ENCODE peak calls at places on chromosomes 1 and 21, in six cellular contexts. V is choroid plexus epithelial cell, F is HFF-Myc, B is kidney, R is astrocyte of the spinal cord, M is BE2C. C is an unnamed sample.

GRCh38 chr1:28282426-28283407 is 23.4 kb downstream of the SESN2 start:
- DNase-seq in V (no peak), F (no peak), B (peak; percentile 10), R (no peak), M (no peak), C (no peak)

GRCh38 chr1:239811211-239811902 is 280.3 kb upstream of the FMN2 start:
- DNase-seq in V (no peak), F (no peak), B (no peak), R (peak; percentile 25), M (no peak), C (peak; percentile 50)

GRCh38 chr1:172976222-172977041 is 74.3 kb downstream of the TNFSF18 start:
- DNase-seq in V (peak; percentile 88), F (no peak), B (no peak), R (peak; percentile 98), M (no peak), C (no peak)

GRCh38 chr1:93605026-93605425 is 76.6 kb downstream of the BCAR3 start:
- DNase-seq in V (no peak), F (no peak), B (no peak), R (no peak), M (no peak), C (no peak)

GRCh38 chr21:42764883-42765282 is 111.5 kb downstream of the PDE9A start:
- DNase-seq in V (no peak), F (no peak), B (no peak), R (no peak), M (no peak), C (no peak)

GRCh38 chr1:172498858-172499257 is 34.1 kb upstream of the SUCO start:
- DNase-seq in V (no peak), F (no peak), B (no peak), R (no peak), M (no peak), C (no peak)

GRCh38 chr1:227893696-227894305 is 53.9 kb downstream of the WNT9A start:
- DNase-seq in V (no peak), F (no peak), B (no peak), R (no peak), M (peak; percentile 3), C (no peak)

GRCh38 chr1:206534552-206534951 is 27.2 kb downstream of the RASSF5 start:
- DNase-seq in V (no peak), F (no peak), B (no peak), R (no peak), M (peak; percentile 28), C (no peak)

GRCh38 chr1:50106095-50106761 is 2.5 kb upstream of the ELAVL4 start:
- DNase-seq in V (no peak), F (no peak), B (no peak), R (no peak), M (peak; percentile 70), C (no peak)

GRCh38 chr1:226100436-226101347 is 38.2 kb downstream of the H3-3A start:
- DNase-seq in V (peak; percentile 53), F (no peak), B (peak; percentile 37), R (no peak), M (peak; percentile 63), C (no peak)

GRCh38 chr1:209363112-209363511 is 220.4 kb upstream of the CAMK1G start:
- DNase-seq in V (no peak), F (no peak), B (no peak), R (no peak), M (no peak), C (no peak)

GRCh38 chr1:43465694-43466152 is 12.0 kb upstream of the HYI start:
- DNase-seq in V (no peak), F (no peak), B (no peak), R (no peak), M (no peak), C (no peak)

GRCh38 chr1:9628541-9629444 is 22.7 kb upstream of the PIK3CD start:
- DNase-seq in V (no peak), F (no peak), B (no peak), R (no peak), M (no peak), C (peak; percentile 32)

GRCh38 chr1:153749408-153750005 is 21.7 kb downstream of the INTS3 start:
- DNase-seq in V (peak; percentile 90), F (peak; percentile 56), B (peak; percentile 89), R (peak; percentile 76), M (peak; percentile 85), C (peak; percentile 68)

GRCh38 chr1:5996641-5997270 is 4.5 kb upstream of the NPHP4 start:
- DNase-seq in V (no peak), F (no peak), B (peak; percentile 61), R (no peak), M (no peak), C (no peak)

GRCh38 chr1:30856260-30856790 is 52.2 kb downstream of the SDC3 start:
- DNase-seq in V (peak; percentile 50), F (no peak), B (peak; percentile 25), R (peak; percentile 42), M (peak; percentile 87), C (no peak)

GRCh38 chr21:42739061-42739931 is 85.9 kb downstream of the PDE9A start:
- DNase-seq in V (peak; percentile 35), F (no peak), B (peak; percentile 61), R (no peak), M (no peak), C (no peak)

GRCh38 chr1:54806931-54807611 is 5.9 kb upstream of the TTC22 start:
- DNase-seq in V (no peak), F (no peak), B (no peak), R (no peak), M (no peak), C (no peak)

GRCh38 chr1:11804666-11805453 is 904 bp downstream of the MTHFR start:
- DNase-seq in V (peak; percentile 81), F (peak; percentile 39), B (peak; percentile 84), R (peak; percentile 56), M (no peak), C (peak; percentile 37)

GRCh38 chr1:237794071-237794470 is 96.7 kb downstream of the ZP4 start:
- DNase-seq in V (no peak), F (no peak), B (no peak), R (no peak), M (no peak), C (no peak)

GRCh38 chr1:165857046-165857801 is 29.8 kb downstream of the UCK2 start:
- DNase-seq in V (peak; percentile 21), F (no peak), B (no peak), R (no peak), M (peak; percentile 77), C (peak; percentile 76)

GRCh38 chr1:172781513-172782140 is 122.7 kb downstream of the FASLG start:
- DNase-seq in V (peak; percentile 91), F (no peak), B (no peak), R (peak; percentile 29), M (no peak), C (no peak)

GRCh38 chr1:56517404-56518130 is 61.8 kb downstream of the PLPP3 start:
- DNase-seq in V (peak; percentile 18), F (no peak), B (no peak), R (no peak), M (no peak), C (no peak)
- H3K4me3 ChIP-seq in V (no peak overlapping the region), F (no peak overlapping the region), B (no peak overlapping the region), R (no peak overlapping the region), M (no peak overlapping the region), C (no peak overlapping the region)

GRCh38 chr1:38561699-38562098 is 297.9 kb downstream of the RRAGC start:
- DNase-seq in V (no peak), F (no peak), B (no peak), R (no peak), M (peak; percentile 76), C (no peak)

GRCh38 chr1:38561110-38561509 is 298.5 kb downstream of the RRAGC start:
- DNase-seq in V (no peak), F (no peak), B (no peak), R (no peak), M (no peak), C (no peak)

GRCh38 chr1:38558055-38558454 is 301.5 kb downstream of the RRAGC start:
- DNase-seq in V (no peak), F (no peak), B (no peak), R (no peak), M (peak; percentile 15), C (no peak)

GRCh38 chr1:38558476-38559179 is 300.9 kb downstream of the RRAGC start:
- DNase-seq in V (no peak), F (no peak), B (no peak), R (no peak), M (peak; percentile 74), C (no peak)

GRCh38 chr1:38559180-38559874 is 300.2 kb downstream of the RRAGC start:
- DNase-seq in V (no peak), F (no peak), B (peak; percentile 84), R (no peak), M (no peak), C (peak; percentile 89)
- H3K4me3 ChIP-seq in V (no peak overlapping the region), F (no peak overlapping the region), B (no peak overlapping the region), R (no peak overlapping the region), M (no peak overlapping the region), C (no peak overlapping the region)

DNA sequence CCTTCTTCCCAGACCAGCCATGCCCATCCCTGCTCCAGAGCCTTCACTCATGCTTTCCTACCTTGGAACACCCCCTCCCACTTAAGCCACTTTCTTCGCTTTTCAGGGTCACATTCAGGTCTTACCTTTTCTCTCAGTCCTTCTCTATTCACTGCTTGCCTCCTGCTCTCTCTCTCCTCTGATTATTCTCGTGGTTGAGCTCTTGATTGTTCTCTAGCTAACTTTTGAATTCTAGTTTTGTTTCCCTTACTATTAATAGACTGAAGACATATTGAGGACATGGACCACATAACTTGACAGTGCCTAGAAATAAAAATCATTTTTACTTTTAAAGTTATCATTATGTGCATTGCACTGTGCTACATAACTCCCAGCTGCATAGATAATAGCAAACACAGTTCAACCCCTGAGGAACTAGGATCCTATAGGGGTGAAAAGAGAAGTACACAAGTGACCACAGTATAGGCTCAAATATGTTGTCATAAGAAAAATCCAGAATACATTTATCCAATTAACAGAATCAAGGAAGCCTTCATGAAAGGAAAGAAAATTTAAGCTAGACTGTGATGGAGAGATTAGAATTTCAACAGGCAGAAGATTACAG is 21.5 kb downstream of the INSL5 start:
- DNase-seq in V (no peak), F (no peak), B (no peak), R (no peak), M (no peak), C (no peak)
- H3K4me3 ChIP-seq in V (no peak overlapping the region), F (no peak overlapping the region), B (no peak overlapping the region), R (no peak overlapping the region), M (no peak overlapping the region), C (no peak overlapping the region)

GRCh38 chr1:65027699-65028358 is 61.5 kb upstream of the JAK1 start:
- DNase-seq in V (no peak), F (no peak), B (peak; percentile 83), R (peak; percentile 25), M (no peak), C (no peak)

GRCh38 chr1:65022264-65022663 is 55.9 kb upstream of the JAK1 start:
- DNase-seq in V (no peak), F (no peak), B (no peak), R (no peak), M (no peak), C (no peak)

GRCh38 chr1:65025794-65026193 is 59.4 kb upstream of the JAK1 start:
- DNase-seq in V (no peak), F (no peak), B (no peak), R (no peak), M (no peak), C (no peak)

GRCh38 chr1:65021792-65022191 is 55.4 kb upstream of the JAK1 start:
- DNase-seq in V (no peak), F (no peak), B (no peak), R (no peak), M (no peak), C (no peak)

DNA sequence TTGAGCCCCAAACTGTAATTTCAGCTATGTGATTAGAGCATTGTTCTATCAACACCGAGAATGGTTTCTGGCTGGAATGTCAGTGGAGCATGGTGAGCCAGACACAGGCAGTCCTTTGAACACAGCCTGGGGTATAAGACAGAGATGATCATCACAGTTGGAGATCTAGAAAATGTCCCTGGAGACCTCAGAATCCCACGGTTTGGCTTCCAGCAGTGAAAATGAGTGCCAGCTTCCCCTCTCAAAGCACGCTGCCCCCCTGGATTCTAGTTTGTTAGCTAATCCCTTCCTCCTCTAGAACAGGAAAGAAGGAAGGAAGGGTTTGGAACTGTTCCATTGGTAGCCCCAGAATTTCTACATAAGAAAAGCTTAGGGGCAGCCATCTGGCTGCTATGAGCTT is 59.9 kb upstream of the JAK1 start:
- DNase-seq in V (peak; percentile 46), F (no peak), B (no peak), R (no peak), M (no peak), C (no peak)
- H3K4me3 ChIP-seq in V (no peak overlapping the region), F (no peak overlapping the region), B (no peak overlapping the region), R (no peak overlapping the region), M (no peak overlapping the region), C (no peak overlapping the region)